ENCODE peak calls at places on chromosome 1, in ten cellular contexts. O is right cardiac atrium; Q is testis; Y is dermis blood vessel endothelial cell; N is retinal pigment epithelial cell; I is stimulated activated CD8-positive, alpha-beta memory T cell treated with anti-CD3 and anti-CD28 coated beads, Interleukin-12 subunit alpha, Interleukin-12 subunit beta, amount 100 ng/mL, for 4 hours; D is OCI-M1; S is cerebellar cortex; V is hippocampal formation; J is AG08395. M is an unnamed sample.

GRCh38 chr1:93587354-93587753 is 94.3 kb downstream of the BCAR3 start:
- DNase-seq in O (no peak), Q (no peak), Y (no peak), N (no peak), I (no peak), D (no peak), S (no peak), V (no peak), J (no peak), M (no peak)

GRCh38 chr1:182229907-182230522 is 161.6 kb downstream of the GLUL start:
- DNase-seq in O (no peak), Q (no peak), Y (no peak), N (no peak), I (no peak), D (no peak), S (peak; percentile 13), V (no peak), J (peak; percentile 28), M (no peak)

GRCh38 chr1:98172578-98172977 is 251.7 kb upstream of the DPYD start:
- DNase-seq in O (no peak), Q (no peak), Y (no peak), N (no peak), I (no peak), D (no peak), S (no peak), V (no peak), J (no peak), M (no peak)

GRCh38 chr1:187203257-187203656 is 374.5 kb downstream of the PLA2G4A start:
- DNase-seq in O (no peak), Q (no peak), Y (no peak), N (peak; percentile 87), I (no peak), D (no peak), S (no peak), V (no peak), J (peak; percentile 2), M (no peak)

GRCh38 chr1:78624035-78624434 is 3.8 kb downstream of the IFI44L start:
- DNase-seq in O (no peak), Q (no peak), Y (no peak), N (no peak), I (no peak), D (no peak), S (no peak), V (no peak), J (no peak), M (no peak)

GRCh38 chr1:26861889-26862371 is 1.0 kb upstream of the SFN start:
- DNase-seq in O (peak; percentile 39), Q (no peak), Y (no peak), N (no peak), I (no peak), D (no peak), S (peak; percentile 48), V (no peak), J (no peak), M (no peak)

GRCh38 chr1:6185635-6186382 is 5.7 kb upstream of the CHD5 start:
- DNase-seq in O (no peak), Q (no peak), Y (peak; percentile 65), N (no peak), I (no peak), D (peak; percentile 49), S (no peak), V (no peak), J (no peak), M (peak; percentile 23)

GRCh38 chr1:115134850-115135484 is 45.7 kb upstream of the TSPAN2 start:
- DNase-seq in O (peak; percentile 22), Q (no peak), Y (peak; percentile 26), N (peak; percentile 41), I (no peak), D (no peak), S (no peak), V (no peak), J (peak; percentile 90), M (no peak)

GRCh38 chr1:43935711-43936427 is 2.3 kb downstream of the ARTN start:
- DNase-seq in O (no peak), Q (no peak), Y (no peak), N (no peak), I (no peak), D (no peak), S (no peak), V (no peak), J (no peak), M (no peak)

GRCh38 chr1:8809342-8809736 is 8.1 kb downstream of the RERE start:
- DNase-seq in O (no peak), Q (no peak), Y (no peak), N (no peak), I (no peak), D (no peak), S (no peak), V (no peak), J (no peak), M (no peak)

GRCh38 chr1:7526196-7526866 is 244.8 kb upstream of the VAMP3 start:
- DNase-seq in O (no peak), Q (no peak), Y (no peak), N (no peak), I (no peak), D (no peak), S (no peak), V (no peak), J (peak; percentile 20), M (no peak)

GRCh38 chr1:10306435-10306834 is 92.4 kb upstream of the PGD start:
- DNase-seq in O (no peak), Q (no peak), Y (no peak), N (no peak), I (no peak), D (no peak), S (no peak), V (no peak), J (no peak), M (no peak)

GRCh38 chr1:55868026-55868425 is 652.9 kb upstream of the USP24 start:
- DNase-seq in O (no peak), Q (no peak), Y (peak; percentile 13), N (no peak), I (no peak), D (no peak), S (peak; percentile 11), V (no peak), J (peak; percentile 22), M (no peak)

GRCh38 chr1:20120796-20121195 is 1.5 kb upstream of the PLA2G2D start:
- DNase-seq in O (no peak), Q (no peak), Y (no peak), N (no peak), I (no peak), D (no peak), S (no peak), V (no peak), J (no peak), M (no peak)

GRCh38 chr1:156752843-156753486 is 1.5 kb upstream of the HDGF start:
- DNase-seq in O (no peak), Q (no peak), Y (peak; percentile 16), N (no peak), I (no peak), D (no peak), S (peak; percentile 25), V (no peak), J (no peak), M (peak; percentile 55)

GRCh38 chr1:56072310-56072709 is 507.1 kb downstream of the PLPP3 start:
- DNase-seq in O (no peak), Q (no peak), Y (peak; percentile 55), N (no peak), I (no peak), D (no peak), S (no peak), V (no peak), J (no peak), M (no peak)

GRCh38 chr1:231679109-231679508 is 52.5 kb downstream of the DISC1 start:
- DNase-seq in O (no peak), Q (no peak), Y (no peak), N (no peak), I (no peak), D (no peak), S (no peak), V (no peak), J (no peak), M (no peak)

M was measured in MV-4-11.